ENCODE peak calls at places on chromosomes 6 and 20, in eight cellular contexts. P is upper lobe of right lung, G is transverse colon, X is lower lobe of right lung, C is astrocyte, Z is astrocyte of the spinal cord, A is choroid plexus epithelial cell, F is psoas muscle. J is an unnamed sample.
A peak's percentile ranks its signal among the peaks of the same experiment; 100 is the strongest.

GRCh38 chr6:152605342-152605741 is 31.8 kb downstream of the SYNE1 start:
- DNase-seq in P (no peak), G (no peak), X (no peak), C (peak; percentile 33), Z (peak; percentile 11), A (peak; percentile 21), F (no peak), J (peak; percentile 52)

GRCh38 chr6:134657751-134658522 is 292.0 kb downstream of the ALDH8A1 start:
- DNase-seq in P (no peak), G (no peak), X (no peak), C (peak; percentile 36), Z (no peak), A (peak; percentile 36), F (no peak), J (no peak)

GRCh38 chr6:74369556-74369993 is 673.6 kb downstream of the CD109 start:
- DNase-seq in P (no peak), G (no peak), X (no peak), C (peak; percentile 83), Z (peak; percentile 72), A (peak; percentile 81), F (no peak), J (peak; percentile 92)

GRCh38 chr20:50820515-50821256 is 25.8 kb downstream of the BCAS4 start:
- DNase-seq in P (no peak), G (no peak), X (no peak), C (no peak), Z (peak; percentile 36), A (peak; percentile 74), F (no peak), J (no peak)

GRCh38 chr20:19531446-19531845 is 226.6 kb upstream of the RIN2 start:
- DNase-seq in P (no peak), G (no peak), X (no peak), C (no peak), Z (no peak), A (no peak), F (no peak), J (no peak)

GRCh38 chr6:70884074-70884983 is 72.5 kb downstream of the B3GAT2 start:
- DNase-seq in P (peak; percentile 71), G (peak; percentile 52), X (peak; percentile 55), C (no peak), Z (peak; percentile 43), A (peak; percentile 55), F (peak; percentile 40), J (peak; percentile 70)

GRCh38 chr6:97586344-97586743 is 303.3 kb upstream of the MMS22L start:
- DNase-seq in P (no peak), G (no peak), X (no peak), C (peak; percentile 21), Z (peak; percentile 20), A (peak; percentile 69), F (no peak), J (no peak)

GRCh38 chr6:56420296-56420695 is 172.9 kb upstream of the COL21A1 start:
- DNase-seq in P (no peak), G (no peak), X (no peak), C (peak; percentile 36), Z (no peak), A (no peak), F (no peak), J (no peak)

GRCh38 chr6:108561742-108562502 is 1.2 kb downstream of the FOXO3 start:
- DNase-seq in P (peak; percentile 71), G (peak; percentile 27), X (peak; percentile 61), C (no peak), Z (peak; percentile 32), A (no peak), F (peak; percentile 33), J (peak; percentile 46)

GRCh38 chr20:3670511-3670910 is 7.3 kb upstream of the GFRA4 start:
- DNase-seq in P (no peak), G (no peak), X (no peak), C (no peak), Z (no peak), A (no peak), F (no peak), J (peak; percentile 77)
- TF ChIP-seq CTCF in P (no peak), G (no peak), X (no peak), C (no peak), Z (peak; percentile 8), A (peak; percentile 25), F (no peak), J (peak; percentile 9)

GRCh38 chr6:27020553-27020880 is 227.0 kb upstream of the PRSS16 start:
- DNase-seq in P (no peak), G (no peak), X (no peak), C (no peak), Z (no peak), A (no peak), F (no peak), J (no peak)
- H3K4me3 ChIP-seq in P (peak overlapping the region; percentile 65), G (peak overlapping the region; percentile 71), X (peak overlapping the region; percentile 72), C (peak overlapping the region; percentile 75), Z (peak overlapping the region; percentile 75), A (peak overlapping the region; percentile 78), F (peak overlapping the region; percentile 76), J (peak overlapping the region; percentile 86)

DNA sequence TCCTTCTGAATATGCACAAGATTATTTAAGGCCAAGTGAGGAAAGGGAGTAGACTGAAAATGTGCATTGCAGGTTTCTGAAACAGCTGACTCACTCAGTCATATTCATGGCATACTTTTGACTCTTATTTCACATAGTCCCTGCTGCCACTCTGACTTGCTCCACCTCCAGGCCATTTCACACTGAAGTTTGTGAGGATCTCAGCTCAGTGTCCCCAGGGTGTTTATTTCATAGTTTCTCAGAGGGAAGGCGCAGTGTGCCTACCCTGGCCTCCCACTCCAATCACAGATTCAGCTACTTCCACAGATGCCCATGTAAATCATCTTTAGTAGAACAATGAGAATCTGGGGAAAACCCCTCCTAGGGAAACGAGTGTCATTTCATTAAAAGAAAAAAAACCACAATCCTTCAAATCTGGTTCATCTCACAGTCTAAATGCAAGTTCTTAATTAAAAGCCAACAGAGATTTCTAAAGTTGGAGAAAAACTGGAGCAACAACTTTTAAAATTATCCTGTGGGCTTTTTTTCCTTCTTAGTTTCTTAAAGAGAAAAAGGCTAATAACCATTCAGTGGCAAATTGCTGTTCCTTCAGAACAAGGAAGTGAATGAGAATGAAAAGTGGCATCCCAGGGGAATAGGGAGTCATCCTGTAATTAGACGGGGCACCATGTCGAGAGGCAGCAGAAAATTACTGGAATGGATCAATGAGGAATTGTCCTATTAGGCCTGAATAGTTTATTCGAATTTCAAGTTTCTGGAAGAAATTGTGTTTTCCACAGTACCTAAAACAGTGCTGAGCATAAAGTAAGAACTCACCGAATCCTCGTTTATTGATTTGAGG is 133.6 kb downstream of the TFAP2B start:
- DNase-seq in P (no peak), G (no peak), X (no peak), C (no peak), Z (no peak), A (peak; percentile 8), F (no peak), J (no peak)
- TF ChIP-seq CTCF in P (no peak), G (no peak), X (no peak), C (no peak), Z (no peak), A (no peak), F (no peak), J (no peak)

DNA sequence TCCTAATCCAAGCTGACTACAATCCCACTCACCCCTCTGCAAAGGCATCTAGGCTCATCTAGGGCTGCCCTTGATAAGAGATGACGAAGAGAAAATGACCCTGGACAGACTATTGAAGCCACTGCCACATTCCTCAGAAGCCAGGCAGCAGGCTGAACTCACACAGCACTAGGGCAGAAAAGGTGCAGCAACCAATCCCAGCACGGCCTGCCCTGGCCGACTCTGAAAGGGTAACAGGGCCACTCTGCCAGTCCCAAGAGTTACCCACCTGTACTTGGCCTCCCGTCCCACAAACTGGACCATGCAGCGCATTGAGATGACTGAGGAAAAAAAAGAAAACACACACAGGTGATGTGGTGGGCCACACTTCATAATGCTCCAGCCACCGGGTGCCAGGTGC is 9.1 kb downstream of the MTCH1 start:
- DNase-seq in P (no peak), G (no peak), X (no peak), C (no peak), Z (no peak), A (no peak), F (no peak), J (no peak)
- H3K4me3 ChIP-seq in P (no peak overlapping the region), G (no peak overlapping the region), X (no peak overlapping the region), C (no peak overlapping the region), Z (no peak overlapping the region), A (no peak overlapping the region), F (no peak overlapping the region), J (no peak overlapping the region)

GRCh38 chr6:133202610-133203343 is 38.4 kb upstream of the EYA4 start:
- DNase-seq in P (no peak), G (no peak), X (no peak), C (peak; percentile 57), Z (no peak), A (no peak), F (no peak), J (no peak)
- TF ChIP-seq CTCF in P (no peak), G (no peak), X (no peak), C (no peak), Z (no peak), A (no peak), F (no peak), J (no peak)

GRCh38 chr20:56828402-56828801 is 199.3 kb downstream of the TFAP2C start:
- DNase-seq in P (no peak), G (no peak), X (no peak), C (no peak), Z (no peak), A (no peak), F (no peak), J (no peak)

GRCh38 chr20:56829788-56830385 is 200.8 kb downstream of the TFAP2C start:
- DNase-seq in P (no peak), G (no peak), X (no peak), C (no peak), Z (no peak), A (no peak), F (no peak), J (no peak)

GRCh38 chr20:56827763-56828162 is 198.7 kb downstream of the TFAP2C start:
- DNase-seq in P (no peak), G (no peak), X (no peak), C (no peak), Z (no peak), A (no peak), F (no peak), J (peak; percentile 59)

GRCh38 chr20:56826971-56827645 is 198.0 kb downstream of the TFAP2C start:
- DNase-seq in P (no peak), G (no peak), X (no peak), C (no peak), Z (peak; percentile 3), A (peak; percentile 48), F (peak; percentile 24), J (peak; percentile 91)

DNA sequence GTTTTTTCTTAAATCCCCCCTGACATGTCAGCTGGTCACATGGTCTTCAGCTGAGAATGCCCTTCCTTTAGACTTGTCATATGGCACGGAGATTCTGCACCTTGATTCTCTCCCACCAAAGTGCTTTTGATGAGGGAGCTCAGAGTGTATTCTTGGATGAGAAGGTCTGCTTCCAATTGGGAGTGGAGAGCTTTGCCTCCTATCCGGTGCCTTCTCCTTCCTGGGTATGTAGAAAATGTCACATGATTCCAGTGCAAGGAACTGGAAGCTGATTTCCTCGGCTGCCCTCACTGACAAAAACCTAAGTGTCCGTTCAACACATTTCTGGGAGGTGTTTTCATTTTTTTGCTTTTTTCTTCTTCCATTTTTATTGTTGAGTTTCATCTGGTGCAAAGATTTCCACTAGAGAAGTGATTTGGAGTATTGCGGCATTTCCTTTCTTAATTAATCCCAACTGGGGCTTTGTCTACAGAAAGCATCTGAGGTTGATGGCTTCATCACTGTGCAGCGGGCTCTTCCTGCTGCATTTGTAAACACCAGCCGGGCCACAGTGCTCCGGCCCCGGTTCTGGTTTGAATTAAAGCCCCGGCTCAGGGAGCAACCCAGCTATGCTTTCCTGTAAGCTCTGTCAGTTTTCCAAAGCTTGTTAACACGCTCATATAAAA is 197.3 kb downstream of the TFAP2C start:
- DNase-seq in P (no peak), G (no peak), X (no peak), C (no peak), Z (peak; percentile 7), A (no peak), F (no peak), J (peak; percentile 95)
- H3K4me3 ChIP-seq in P (no peak overlapping the region), G (no peak overlapping the region), X (no peak overlapping the region), C (no peak overlapping the region), Z (no peak overlapping the region), A (no peak overlapping the region), F (no peak overlapping the region), J (peak overlapping the region; percentile 47)

J was measured in foreskin fibroblast.